ENCODE peak calls at places on chromosomes 4 and X, in eight cellular contexts. G is OCI-LY7, Q is H9, M is hepatocyte, Z is SK-N-SH, S is endothelial cell of umbilical vein, U is fibroblast of lung, W is MM.1S. L is an unnamed sample.

GRCh38 chr4:55866290-55866907 is 13.0 kb downstream of the EXOC1 start:
- DNase-seq in G (no peak), Q (no peak), M (peak; percentile 46), Z (no peak), S (peak; percentile 88), U (peak; percentile 96), W (peak; percentile 75), L (no peak)

GRCh38 chr4:176011523-176011922 is 54.1 kb upstream of the WDR17 start:
- DNase-seq in G (no peak), Q (no peak), M (no peak), Z (no peak), S (no peak), U (peak; percentile 56), W (no peak), L (no peak)

GRCh38 chr4:88674565-88674964 is 23.1 kb downstream of the NAP1L5 start:
- DNase-seq in G (no peak), Q (no peak), M (no peak), Z (no peak), S (no peak), U (peak; percentile 69), W (no peak), L (no peak)

GRCh38 chr4:15188581-15189539 is 186.6 kb downstream of the CPEB2 start:
- DNase-seq in G (no peak), Q (no peak), M (no peak), Z (no peak), S (no peak), U (no peak), W (no peak), L (no peak)

GRCh38 chr4:162461952-162462351 is 298.2 kb upstream of the FSTL5 start:
- DNase-seq in G (no peak), Q (no peak), M (no peak), Z (peak; percentile 3), S (no peak), U (peak; percentile 6), W (peak; percentile 12), L (no peak)

GRCh38 chrX:115259238-115259875 is 25.5 kb upstream of the LRCH2 start:
- DNase-seq in G (no peak), Q (no peak), M (peak; percentile 36), Z (no peak), S (no peak), U (peak; percentile 4), W (no peak), L (no peak)

GRCh38 chr4:98148856-98149255 is 5.6 kb upstream of the STPG2 start:
- DNase-seq in G (no peak), Q (no peak), M (no peak), Z (no peak), S (no peak), U (no peak), W (no peak), L (no peak)

GRCh38 chrX:54891573-54891972 is 29.1 kb upstream of the TRO start:
- DNase-seq in G (peak; percentile 34), Q (no peak), M (peak; percentile 30), Z (peak; percentile 29), S (peak; percentile 40), U (peak; percentile 28), W (peak; percentile 42), L (peak; percentile 28)

GRCh38 chr4:18012807-18013462 is 8.6 kb downstream of the LCORL start:
- DNase-seq in G (no peak), Q (no peak), M (no peak), Z (peak; percentile 8), S (no peak), U (no peak), W (no peak), L (no peak)

GRCh38 chr4:100063355-100063754 is 113.3 kb upstream of the H2AZ1 start:
- DNase-seq in G (peak; percentile 2), Q (no peak), M (no peak), Z (peak; percentile 16), S (no peak), U (no peak), W (no peak), L (no peak)

GRCh38 chr4:25177147-25177546 is 16.9 kb upstream of the SEPSECS start:
- DNase-seq in G (no peak), Q (no peak), M (no peak), Z (no peak), S (no peak), U (no peak), W (no peak), L (no peak)

GRCh38 chrX:99301990-99302389 is 1108.1 kb downstream of the PCDH19 start:
- DNase-seq in G (peak; percentile 7), Q (no peak), M (peak; percentile 22), Z (peak; percentile 3), S (no peak), U (no peak), W (peak; percentile 28), L (no peak)

GRCh38 chr4:138014664-138015288 is 227.4 kb downstream of the SLC7A11 start:
- DNase-seq in G (no peak), Q (no peak), M (no peak), Z (no peak), S (no peak), U (no peak), W (no peak), L (no peak)

GRCh38 chr4:80787306-80787705 is 243.2 kb upstream of the BMP3 start:
- DNase-seq in G (peak; percentile 26), Q (no peak), M (no peak), Z (no peak), S (no peak), U (no peak), W (no peak), L (no peak)

GRCh38 chr4:3402409-3403103 is 39.2 kb upstream of the HGFAC start:
- DNase-seq in G (no peak), Q (no peak), M (no peak), Z (no peak), S (no peak), U (peak; percentile 89), W (no peak), L (no peak)

GRCh38 chr4:116829187-116829586 is 256.2 kb downstream of the TRAM1L1 start:
- DNase-seq in G (no peak), Q (peak; percentile 62), M (no peak), Z (no peak), S (no peak), U (no peak), W (no peak), L (no peak)

GRCh38 chrX:84189125-84189524 is 1.1 kb upstream of the RPS6KA6 start:
- DNase-seq in G (no peak), Q (no peak), M (peak; percentile 19), Z (no peak), S (no peak), U (no peak), W (no peak), L (no peak)

DNA sequence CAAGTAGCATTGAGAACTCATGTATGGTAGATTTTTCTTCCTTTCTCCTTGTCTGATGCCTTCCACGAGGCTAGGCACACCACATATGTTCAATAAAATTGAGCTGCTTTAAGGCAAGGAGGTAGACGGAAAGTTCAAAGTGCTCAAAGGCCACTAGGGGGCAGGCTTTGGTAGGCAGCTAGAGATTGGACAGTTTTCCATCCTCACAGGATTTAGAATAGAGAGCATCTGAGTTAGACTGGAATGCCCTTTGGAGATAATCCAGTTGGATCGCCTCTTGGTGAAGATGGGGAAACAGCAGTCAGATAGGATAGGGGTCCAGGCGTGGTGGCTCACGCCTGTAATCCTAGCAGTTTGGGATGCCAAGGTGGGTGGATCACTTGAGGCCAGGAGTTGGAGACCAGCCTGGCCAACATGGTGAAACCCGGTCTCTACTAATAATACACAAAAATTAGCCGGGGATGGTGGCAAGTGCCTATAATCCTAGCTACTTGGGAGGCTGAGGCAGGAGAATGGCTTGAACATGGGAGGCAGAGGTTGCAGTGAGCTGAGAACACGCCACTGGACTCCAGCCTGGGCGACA is 30.4 kb downstream of the ELF4 start:
- DNase-seq in G (peak; percentile 65), Q (no peak), M (peak; percentile 74), Z (peak; percentile 75), S (peak; percentile 71), U (peak; percentile 50), W (peak; percentile 58), L (peak; percentile 57)
- H3K27ac ChIP-seq in G (no peak overlapping the region), Q (no peak overlapping the region), M (no peak overlapping the region), Z (no peak overlapping the region), S (no peak overlapping the region), U (no peak overlapping the region), W (no peak overlapping the region), L (no peak overlapping the region)

GRCh38 chr4:11286533-11286932 is 142.2 kb downstream of the HS3ST1 start:
- DNase-seq in G (no peak), Q (no peak), M (no peak), Z (no peak), S (no peak), U (no peak), W (peak; percentile 38), L (no peak)
- H3K9me3 ChIP-seq in G (no peaks in the 10 kb centered on the region), Q (no peaks in the 10 kb centered on the region), M (no peaks in the 10 kb centered on the region), Z (no peaks in the 10 kb centered on the region), S (no peaks in the 10 kb centered on the region), U (no peaks in the 10 kb centered on the region), W (no peaks in the 10 kb centered on the region), L (no peaks in the 10 kb centered on the region)

GRCh38 chr4:62434921-62435320 is 1234.8 kb downstream of the ADGRL3 start:
- DNase-seq in G (no peak), Q (no peak), M (no peak), Z (no peak), S (no peak), U (no peak), W (no peak), L (no peak)

GRCh38 chr4:62429297-62429696 is 1229.2 kb downstream of the ADGRL3 start:
- DNase-seq in G (no peak), Q (no peak), M (no peak), Z (no peak), S (no peak), U (no peak), W (no peak), L (no peak)

DNA sequence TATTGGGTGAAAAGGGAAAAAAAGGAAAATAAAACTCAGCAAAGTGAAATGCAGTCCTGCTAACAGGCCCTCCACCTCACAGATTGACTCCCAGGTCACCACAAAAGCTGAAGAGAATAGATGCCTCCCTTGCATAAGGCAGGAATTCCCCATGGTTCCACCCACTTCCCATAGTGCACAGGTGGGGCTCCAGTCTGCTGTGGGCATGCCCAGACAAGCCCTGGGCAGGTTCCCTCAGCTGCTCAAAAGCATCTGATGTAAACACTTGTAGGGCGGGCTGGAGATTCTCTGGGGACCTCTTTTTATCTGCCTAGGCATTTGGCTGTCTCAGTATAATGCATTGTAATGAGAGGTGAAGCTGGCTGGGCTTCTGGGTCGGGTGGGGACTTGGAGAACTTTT is 1231.4 kb downstream of the ADGRL3 start:
- DNase-seq in G (no peak), Q (peak; percentile 32), M (no peak), Z (no peak), S (no peak), U (no peak), W (peak; percentile 36), L (no peak)
- H3K79me2 ChIP-seq in G (no peaks in the 10 kb centered on the region), Q (no peaks in the 10 kb centered on the region), M (no peaks in the 10 kb centered on the region), Z (no peaks in the 10 kb centered on the region), S (no peaks in the 10 kb centered on the region), U (no peaks in the 10 kb centered on the region), W (no peaks in the 10 kb centered on the region), L (no peaks in the 10 kb centered on the region)

DNA sequence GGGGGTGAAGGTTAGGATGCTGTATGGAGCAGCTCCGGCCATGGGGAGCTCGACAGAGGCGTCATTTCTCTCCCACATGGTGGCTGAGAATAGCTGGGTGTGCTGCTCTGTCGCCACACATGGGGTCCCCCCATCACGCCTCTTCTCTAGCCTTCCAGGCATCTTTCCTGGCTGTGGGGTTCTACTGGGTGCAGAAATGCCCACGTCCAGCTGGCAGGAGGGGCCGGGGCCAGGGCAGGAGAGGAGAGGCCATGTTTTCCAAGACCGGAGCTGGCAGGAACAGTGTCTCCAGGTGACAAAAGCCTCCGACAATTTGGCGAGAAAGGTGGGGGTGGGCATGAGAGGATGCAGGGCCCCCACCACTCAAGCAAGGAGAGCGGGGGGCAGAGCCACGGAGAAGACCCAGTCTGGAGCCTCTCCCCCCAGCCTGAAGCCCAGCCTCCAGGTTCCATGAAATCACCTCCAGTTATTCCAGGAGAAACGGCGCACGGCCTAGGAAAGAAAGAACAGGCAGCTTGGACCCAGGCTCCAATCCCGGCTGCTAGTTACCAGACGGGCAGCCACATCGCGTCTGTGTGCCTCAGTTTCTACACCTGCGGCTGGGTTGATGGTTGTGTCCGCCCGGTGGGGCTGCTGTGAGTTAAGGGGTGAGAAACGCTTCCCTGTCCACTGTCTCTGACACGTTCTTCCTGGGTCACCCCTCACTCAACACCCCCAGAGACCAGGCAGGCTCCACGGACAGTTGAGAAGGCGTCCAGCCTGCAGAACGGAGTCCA is 27.4 kb upstream of the SPON2 start:
- DNase-seq in G (no peak), Q (peak; percentile 24), M (peak; percentile 2), Z (peak; percentile 23), S (no peak), U (no peak), W (no peak), L (no peak)
- H3K27ac ChIP-seq in G (no peak overlapping the region), Q (no peak overlapping the region), M (peak overlapping the region; percentile 74), Z (no peak overlapping the region), S (no peak overlapping the region), U (peak overlapping the region; percentile 89), W (no peak overlapping the region), L (no peak overlapping the region)

L was measured in PC-9.